ENCODE peak calls at places on chromosomes 2 and 18, in nine cellular contexts. Q is K562, T is lung, A is A549, W is mucosa of descending colon, U is GM23248, X is gastrocnemius medialis, R is pancreas, O is HepG2. I is an unnamed sample. For H3K4me1, the result is how much of the 10 kb centered on the place peaks cover.

GRCh38 chr2:54772110-54772509 is 48.6 kb downstream of the EML6 start:
- DNase-seq in Q (no peak), T (no peak), A (no peak), W (no peak), U (peak), X (no peak), R (no peak), O (no peak), I (no peak)

GRCh38 chr2:219362524-219363164 is 25.1 kb downstream of the DNPEP start:
- DNase-seq in Q (no peak), T (peak), A (peak), W (peak), U (peak), X (peak), R (no peak), O (no peak), I (peak)

GRCh38 chr2:65070172-65070830 is 14.1 kb downstream of the CEP68 start:
- DNase-seq in Q (no peak), T (no peak), A (peak), W (no peak), U (peak), X (peak), R (no peak), O (peak), I (peak)

GRCh38 chr2:10773841-10774341 is 38.7 kb downstream of the PDIA6 start:
- DNase-seq in Q (no peak), T (no peak), A (no peak), W (no peak), U (no peak), X (no peak), R (no peak), O (no peak), I (no peak)

GRCh38 chr2:199364153-199364552 is 93.6 kb downstream of the SATB2 start:
- DNase-seq in Q (no peak), T (no peak), A (no peak), W (no peak), U (no peak), X (no peak), R (no peak), O (peak), I (no peak)

GRCh38 chr18:73848656-73849055 is 299.0 kb downstream of the FBXO15 start:
- DNase-seq in Q (no peak), T (no peak), A (no peak), W (no peak), U (peak), X (peak), R (no peak), O (no peak), I (no peak)

GRCh38 chr2:15748736-15749323 is 157.2 kb downstream of the DDX1 start:
- DNase-seq in Q (peak), T (no peak), A (peak), W (peak), U (no peak), X (no peak), R (no peak), O (peak), I (peak)

GRCh38 chr18:6741290-6741689 is 11.8 kb downstream of the ARHGAP28 start:
- DNase-seq in Q (no peak), T (no peak), A (peak), W (no peak), U (peak), X (peak), R (no peak), O (no peak), I (peak)

GRCh38 chr2:133266926-133267590 is 301.2 kb downstream of the NCKAP5 start:
- DNase-seq in Q (no peak), T (no peak), A (peak), W (peak), U (peak), X (no peak), R (no peak), O (no peak), I (no peak)

GRCh38 chr2:135510577-135510976 is 20.4 kb downstream of the ZRANB3 start:
- DNase-seq in Q (no peak), T (no peak), A (no peak), W (no peak), U (no peak), X (no peak), R (no peak), O (no peak), I (no peak)

GRCh38 chr2:157662401-157662800 is 33.7 kb upstream of the ACVR1C start:
- DNase-seq in Q (no peak), T (no peak), A (no peak), W (no peak), U (no peak), X (no peak), R (no peak), O (no peak), I (no peak)

GRCh38 chr2:224751996-224752698 is 36.0 kb upstream of the CCDC195 start:
- DNase-seq in Q (no peak), T (no peak), A (no peak), W (no peak), U (no peak), X (no peak), R (no peak), O (no peak), I (no peak)

GRCh38 chr18:64410685-64411084 is 261.8 kb upstream of the LINC00305 start:
- DNase-seq in Q (no peak), T (no peak), A (no peak), W (no peak), U (no peak), X (no peak), R (no peak), O (no peak), I (no peak)

GRCh38 chr2:40016151-40016885 is 237.3 kb upstream of the THUMPD2 start:
- DNase-seq in Q (no peak), T (no peak), A (no peak), W (no peak), U (peak), X (no peak), R (no peak), O (no peak), I (no peak)

GRCh38 chr2:112343827-112344585 is 68.6 kb downstream of the ZC3H6 start:
- DNase-seq in Q (no peak), T (no peak), A (no peak), W (no peak), U (peak), X (no peak), R (no peak), O (no peak), I (no peak)

GRCh38 chr2:66305714-66306113 is 129.2 kb upstream of the MEIS1 start:
- DNase-seq in Q (no peak), T (peak), A (no peak), W (peak), U (no peak), X (peak), R (peak), O (no peak), I (no peak)

GRCh38 chr2:102147935-102148334 is 5.4 kb downstream of the IL1R1 start:
- DNase-seq in Q (no peak), T (no peak), A (no peak), W (no peak), U (peak), X (peak), R (no peak), O (no peak), I (no peak)

GRCh38 chr2:209817818-209818420 is 46.3 kb downstream of the UNC80 start:
- DNase-seq in Q (no peak), T (no peak), A (no peak), W (no peak), U (no peak), X (no peak), R (no peak), O (no peak), I (no peak)

GRCh38 chr2:126513033-126513432 is 142.9 kb upstream of the GYPC start:
- DNase-seq in Q (no peak), T (peak), A (no peak), W (no peak), U (peak), X (no peak), R (no peak), O (no peak), I (peak)

GRCh38 chr2:9538000-9538507 is 17.6 kb downstream of the ADAM17 start:
- DNase-seq in Q (no peak), T (no peak), A (peak), W (no peak), U (peak), X (no peak), R (no peak), O (no peak), I (no peak)

DNA sequence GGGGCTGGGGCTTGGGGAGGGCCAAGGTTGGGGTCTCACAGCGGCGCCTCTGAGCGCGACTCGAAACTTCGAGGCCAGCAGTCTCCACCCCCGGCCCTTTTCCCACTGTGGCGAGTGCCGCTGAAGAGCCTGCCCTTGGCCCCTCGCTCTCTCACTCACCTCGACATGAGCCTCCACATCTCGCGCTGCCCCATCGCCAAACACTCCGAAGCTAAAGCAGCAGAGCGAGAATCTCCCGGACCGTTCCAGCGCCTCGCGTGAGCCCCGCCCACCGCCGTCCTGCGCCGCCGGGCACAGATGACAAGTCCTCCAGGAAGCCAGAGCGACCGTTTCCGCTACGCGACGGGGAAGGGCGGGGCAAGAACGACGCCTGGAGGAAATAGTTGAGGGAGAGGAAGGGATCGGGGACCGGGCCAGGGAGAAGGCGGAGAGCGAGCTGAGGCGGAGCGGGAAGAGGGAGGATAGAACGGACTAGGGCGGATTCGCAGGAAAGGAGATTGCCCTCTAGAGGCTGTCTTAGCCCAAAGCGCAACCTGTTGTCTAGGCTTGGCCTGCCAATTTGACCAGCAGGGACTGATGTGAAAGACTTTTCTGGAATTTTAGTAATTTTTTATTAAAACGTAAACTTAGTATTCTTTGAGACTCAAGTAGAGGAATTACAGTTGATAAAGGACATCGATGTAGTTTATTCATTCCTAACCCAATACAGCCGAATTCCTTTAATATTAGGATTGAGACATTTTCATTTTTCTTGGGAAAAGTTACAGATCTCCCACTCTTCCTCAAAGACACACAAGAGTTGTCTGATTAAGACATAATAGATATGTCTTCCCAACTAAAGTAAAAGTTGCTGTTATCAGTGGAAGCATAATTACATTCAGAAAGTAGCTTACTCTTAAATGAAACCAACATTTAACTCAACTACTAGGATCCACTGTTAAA is at the start of gene HIBCH:
- DNase-seq in Q (peak), T (peak), A (peak), W (peak), U (peak), X (peak), R (peak), O (peak), I (peak)
- H3K4me1 ChIP-seq in Q (under half), T (under half), A (under half), W (under half), U (under half), X (under half), R (under half), O (under half), I (under half)

GRCh38 chr18:21660078-21660477 is 44.5 kb downstream of the ABHD3 start:
- DNase-seq in Q (no peak), T (no peak), A (no peak), W (no peak), U (no peak), X (no peak), R (no peak), O (no peak), I (no peak)
- H3K4me1 ChIP-seq in Q (under half), T (under half), A (under half), W (under half), U (under half), X (under half), R (under half), O (under half), I (under half)

GRCh38 chr2:200700856-200701255 is 110.9 kb upstream of the BZW1 start:
- DNase-seq in Q (no peak), T (no peak), A (no peak), W (no peak), U (no peak), X (no peak), R (no peak), O (no peak), I (no peak)

GRCh38 chr2:200699310-200699709 is 112.4 kb upstream of the BZW1 start:
- DNase-seq in Q (no peak), T (no peak), A (no peak), W (no peak), U (no peak), X (no peak), R (no peak), O (no peak), I (no peak)

GRCh38 chr2:200694071-200694470 is 108.3 kb downstream of the AOX1 start:
- DNase-seq in Q (no peak), T (no peak), A (no peak), W (no peak), U (no peak), X (no peak), R (no peak), O (no peak), I (peak)

GRCh38 chr2:200698217-200698616 is 112.4 kb downstream of the AOX1 start:
- DNase-seq in Q (no peak), T (no peak), A (no peak), W (no peak), U (no peak), X (no peak), R (no peak), O (no peak), I (no peak)

GRCh38 chr2:200695178-200695930 is 109.5 kb downstream of the AOX1 start:
- DNase-seq in Q (no peak), T (no peak), A (no peak), W (no peak), U (no peak), X (peak), R (no peak), O (no peak), I (no peak)
- H3K4me1 ChIP-seq in Q (under half), T (under half), A (under half), W (under half), U (under half), X (under half), R (under half), O (under half), I (under half)

DNA sequence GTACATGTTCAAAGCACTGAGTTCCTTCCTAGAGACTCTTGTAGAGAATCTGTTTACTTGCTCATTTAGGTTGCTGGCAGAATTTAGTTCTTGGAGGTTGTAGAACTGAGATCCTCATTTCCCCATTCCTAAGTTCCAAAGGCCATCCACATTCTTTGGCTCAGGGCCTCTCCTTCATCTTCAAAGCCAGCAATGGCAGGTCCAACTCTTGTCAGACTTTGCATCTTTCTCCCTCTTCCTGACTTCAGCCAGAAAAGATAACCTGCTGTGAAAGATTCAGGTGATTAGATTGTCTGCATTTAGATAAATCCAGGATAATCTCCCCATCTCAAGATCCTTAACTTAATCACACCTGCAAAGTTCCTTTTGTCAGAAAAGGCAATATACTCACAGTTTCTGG is 51.1 kb downstream of the SOCS6 start:
- DNase-seq in Q (no peak), T (no peak), A (no peak), W (no peak), U (no peak), X (no peak), R (no peak), O (no peak), I (no peak)
- H3K4me1 ChIP-seq in Q (under half), T (under half), A (under half), W (under half), U (under half), X (under half), R (under half), O (half or more), I (under half)

DNA sequence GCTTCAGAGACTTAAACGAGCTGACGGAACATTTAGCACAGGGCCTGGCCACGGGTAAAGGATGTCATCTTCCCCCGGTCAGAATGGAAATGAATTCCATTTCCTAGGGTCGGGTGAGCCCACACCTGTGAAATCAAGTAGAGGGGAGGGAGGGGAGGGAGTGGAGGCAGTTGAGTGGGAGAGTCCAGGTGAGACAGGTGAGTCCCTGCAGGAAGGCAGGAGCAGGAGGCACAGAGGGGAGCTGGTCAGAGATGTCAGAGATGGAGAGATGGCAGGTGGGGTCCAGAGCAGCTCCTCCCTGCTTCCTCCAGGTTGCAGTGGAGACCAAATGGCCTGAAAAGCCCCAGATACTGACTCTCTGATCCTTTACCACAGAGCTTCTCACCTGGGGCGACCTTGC is 55.2 kb downstream of the SH3BP4 start:
- DNase-seq in Q (no peak), T (no peak), A (no peak), W (no peak), U (no peak), X (no peak), R (no peak), O (no peak), I (no peak)
- H3K4me1 ChIP-seq in Q (under half), T (under half), A (under half), W (half or more), U (under half), X (under half), R (half or more), O (half or more), I (half or more)

DNA sequence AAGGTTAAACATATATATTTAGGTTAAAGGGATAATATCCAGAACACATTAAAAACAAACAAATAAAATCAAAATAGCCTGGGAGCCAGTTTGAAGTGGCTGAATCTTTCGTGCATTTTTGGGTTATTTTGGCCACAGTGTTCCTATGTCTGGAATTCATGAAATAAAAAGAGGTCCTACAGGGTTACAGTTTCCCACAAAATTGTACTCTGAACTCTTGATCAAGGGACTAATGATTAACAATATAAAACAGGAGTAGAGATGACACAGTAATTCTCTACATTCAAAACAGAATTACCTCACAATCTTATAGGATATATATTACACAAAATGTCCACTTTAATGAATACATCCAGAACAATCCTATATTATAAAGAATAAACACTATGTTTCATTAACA is 24.9 kb downstream of the VPS4B start:
- DNase-seq in Q (no peak), T (no peak), A (no peak), W (no peak), U (no peak), X (no peak), R (no peak), O (no peak), I (no peak)
- H3K4me1 ChIP-seq in Q (under half), T (under half), A (under half), W (under half), U (under half), X (under half), R (under half), O (under half), I (under half)

GRCh38 chr2:239250216-239251071 is 150.4 kb downstream of the HDAC4 start:
- DNase-seq in Q (no peak), T (no peak), A (no peak), W (no peak), U (no peak), X (peak), R (no peak), O (no peak), I (no peak)
- H3K4me1 ChIP-seq in Q (under half), T (under half), A (under half), W (under half), U (under half), X (half or more), R (under half), O (under half), I (under half)

DNA sequence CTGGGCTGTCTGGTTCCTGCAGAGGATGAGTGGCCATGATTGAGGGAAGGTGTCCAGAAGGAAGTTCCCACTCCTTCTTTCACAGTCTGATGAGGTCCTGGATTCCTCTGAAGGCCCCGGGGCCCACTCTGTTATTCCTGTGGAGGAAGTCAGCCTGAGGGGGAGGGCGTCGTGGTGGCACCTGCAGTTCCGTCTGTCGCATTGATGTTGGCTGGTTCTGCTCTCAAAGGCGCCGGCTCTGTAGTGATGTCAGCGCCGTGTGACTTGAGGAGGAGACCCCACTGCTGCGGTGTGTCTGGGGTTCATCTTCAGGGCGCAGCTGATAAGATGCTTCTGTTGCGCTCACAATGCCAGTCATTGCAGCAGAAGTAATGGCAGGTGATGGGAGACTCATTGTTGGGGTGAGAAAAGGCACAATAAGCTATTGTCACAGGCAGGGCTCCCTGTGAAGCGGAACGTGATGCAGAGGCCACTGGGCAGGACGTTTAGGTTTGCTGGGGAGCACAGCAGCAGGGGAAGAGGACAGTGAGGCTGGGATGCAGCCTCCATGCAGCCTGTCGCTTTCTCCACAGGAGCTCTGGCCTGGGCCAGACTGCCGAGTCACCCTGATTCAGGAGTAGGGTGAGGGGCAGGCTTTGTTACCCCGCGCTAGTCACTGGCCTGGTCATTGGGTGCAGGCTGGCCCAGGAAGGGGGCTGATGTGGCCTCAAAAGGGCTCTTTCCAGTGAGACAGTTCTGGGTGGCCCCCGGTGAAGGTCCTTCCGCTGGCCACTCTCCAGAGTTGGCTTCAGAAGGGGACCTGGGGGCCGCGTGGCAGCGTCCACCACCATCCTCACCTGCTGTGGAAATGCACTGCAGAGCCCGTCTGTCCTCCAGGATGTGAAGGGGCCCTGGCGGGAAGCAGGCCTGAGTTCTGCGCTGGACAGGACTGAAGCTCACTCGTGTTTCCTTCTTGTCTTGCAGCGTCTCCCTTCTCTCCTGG is 42.8 kb downstream of the SH3BP4 start:
- DNase-seq in Q (no peak), T (no peak), A (peak), W (no peak), U (no peak), X (no peak), R (no peak), O (peak), I (no peak)
- H3K4me1 ChIP-seq in Q (under half), T (under half), A (half or more), W (under half), U (under half), X (under half), R (half or more), O (half or more), I (under half)

GRCh38 chr2:217951091-217951490 is 51.7 kb downstream of the TNS1 start:
- DNase-seq in Q (no peak), T (no peak), A (no peak), W (no peak), U (peak), X (no peak), R (no peak), O (no peak), I (no peak)
- H3K4me1 ChIP-seq in Q (under half), T (under half), A (under half), W (under half), U (under half), X (half or more), R (under half), O (under half), I (half or more)